ENCODE peak calls at places on chromosomes 6 and 20, in five cellular contexts. One of them, this sample, is unnamed.

GRCh38 chr6:169092375-169092774 is 161.3 kb downstream of the THBS2 start:
- DNase-seq in stimulated activated CD4-positive, alpha-beta T cell treated with anti-CD3 and anti-CD28 coated beads, TNF-alpha, amount 100 ng/mL, for 48 hours: no peak
- DNase-seq in heart right ventricle: no peak
- DNase-seq in activated naive CD8-positive, alpha-beta T cell treated with anti-CD3 and anti-CD28 coated beads, Interleukin-2, amount 50 U/mL, for 24 hours: no peak
- DNase-seq in kidney glomerular epithelial cell: peak; percentile 69
- DNase-seq in this sample: no peak

GRCh38 chr6:98627129-98627775 is 207.1 kb upstream of the POU3F2 start:
- DNase-seq in activated naive CD8-positive, alpha-beta T cell treated with anti-CD3 and anti-CD28 coated beads, Interleukin-2, amount 50 U/mL, for 24 hours: no peak
- DNase-seq in stimulated activated CD4-positive, alpha-beta T cell treated with anti-CD3 and anti-CD28 coated beads, TNF-alpha, amount 100 ng/mL, for 48 hours: no peak
- DNase-seq in kidney glomerular epithelial cell: no peak
- DNase-seq in heart right ventricle: no peak
- DNase-seq in this sample: no peak

GRCh38 chr6:43120938-43121913 is 45.1 kb downstream of the PTK7 start:
- DNase-seq in kidney glomerular epithelial cell: peak; percentile 90
- DNase-seq in heart right ventricle: peak; percentile 32
- DNase-seq in activated naive CD8-positive, alpha-beta T cell treated with anti-CD3 and anti-CD28 coated beads, Interleukin-2, amount 50 U/mL, for 24 hours: no peak
- DNase-seq in stimulated activated CD4-positive, alpha-beta T cell treated with anti-CD3 and anti-CD28 coated beads, TNF-alpha, amount 100 ng/mL, for 48 hours: no peak
- DNase-seq in this sample: no peak

GRCh38 chr6:141986457-141986856 is 146.3 kb upstream of the GJE1 start:
- DNase-seq in stimulated activated CD4-positive, alpha-beta T cell treated with anti-CD3 and anti-CD28 coated beads, TNF-alpha, amount 100 ng/mL, for 48 hours: no peak
- DNase-seq in activated naive CD8-positive, alpha-beta T cell treated with anti-CD3 and anti-CD28 coated beads, Interleukin-2, amount 50 U/mL, for 24 hours: no peak
- DNase-seq in kidney glomerular epithelial cell: no peak
- DNase-seq in heart right ventricle: no peak
- DNase-seq in this sample: no peak

GRCh38 chr6:52284131-52284459 is 447 bp downstream of the MCM3 start:
- DNase-seq in stimulated activated CD4-positive, alpha-beta T cell treated with anti-CD3 and anti-CD28 coated beads, TNF-alpha, amount 100 ng/mL, for 48 hours: peak; percentile 43
- DNase-seq in activated naive CD8-positive, alpha-beta T cell treated with anti-CD3 and anti-CD28 coated beads, Interleukin-2, amount 50 U/mL, for 24 hours: peak; percentile 70
- DNase-seq in kidney glomerular epithelial cell: no peak
- DNase-seq in heart right ventricle: peak; percentile 29
- DNase-seq in this sample: no peak

GRCh38 chr6:154951400-154952200 is 43.5 kb upstream of the TIAM2 start:
- DNase-seq in stimulated activated CD4-positive, alpha-beta T cell treated with anti-CD3 and anti-CD28 coated beads, TNF-alpha, amount 100 ng/mL, for 48 hours: no peak
- DNase-seq in activated naive CD8-positive, alpha-beta T cell treated with anti-CD3 and anti-CD28 coated beads, Interleukin-2, amount 50 U/mL, for 24 hours: peak; percentile 7
- DNase-seq in kidney glomerular epithelial cell: no peak
- DNase-seq in heart right ventricle: no peak
- DNase-seq in this sample: no peak

GRCh38 chr6:34723203-34723602 is 26.6 kb upstream of the ILRUN start:
- DNase-seq in activated naive CD8-positive, alpha-beta T cell treated with anti-CD3 and anti-CD28 coated beads, Interleukin-2, amount 50 U/mL, for 24 hours: no peak
- DNase-seq in stimulated activated CD4-positive, alpha-beta T cell treated with anti-CD3 and anti-CD28 coated beads, TNF-alpha, amount 100 ng/mL, for 48 hours: no peak
- DNase-seq in kidney glomerular epithelial cell: no peak
- DNase-seq in heart right ventricle: no peak
- DNase-seq in this sample: no peak

GRCh38 chr6:121533321-121533841 is 97.9 kb downstream of the GJA1 start:
- DNase-seq in heart right ventricle: no peak
- DNase-seq in stimulated activated CD4-positive, alpha-beta T cell treated with anti-CD3 and anti-CD28 coated beads, TNF-alpha, amount 100 ng/mL, for 48 hours: no peak
- DNase-seq in activated naive CD8-positive, alpha-beta T cell treated with anti-CD3 and anti-CD28 coated beads, Interleukin-2, amount 50 U/mL, for 24 hours: no peak
- DNase-seq in kidney glomerular epithelial cell: no peak
- DNase-seq in this sample: no peak

GRCh38 chr6:17240803-17241500 is 40.2 kb upstream of the RBM24 start:
- DNase-seq in activated naive CD8-positive, alpha-beta T cell treated with anti-CD3 and anti-CD28 coated beads, Interleukin-2, amount 50 U/mL, for 24 hours: no peak
- DNase-seq in kidney glomerular epithelial cell: no peak
- DNase-seq in heart right ventricle: no peak
- DNase-seq in stimulated activated CD4-positive, alpha-beta T cell treated with anti-CD3 and anti-CD28 coated beads, TNF-alpha, amount 100 ng/mL, for 48 hours: no peak
- DNase-seq in this sample: no peak

GRCh38 chr20:63058696-63059335 is 52.1 kb upstream of the BHLHE23 start:
- DNase-seq in kidney glomerular epithelial cell: no peak
- DNase-seq in activated naive CD8-positive, alpha-beta T cell treated with anti-CD3 and anti-CD28 coated beads, Interleukin-2, amount 50 U/mL, for 24 hours: no peak
- DNase-seq in heart right ventricle: no peak
- DNase-seq in stimulated activated CD4-positive, alpha-beta T cell treated with anti-CD3 and anti-CD28 coated beads, TNF-alpha, amount 100 ng/mL, for 48 hours: no peak
- DNase-seq in this sample: no peak

GRCh38 chr6:2914318-2914660 is 11.2 kb upstream of the SERPINB9 start:
- DNase-seq in heart right ventricle: no peak
- DNase-seq in stimulated activated CD4-positive, alpha-beta T cell treated with anti-CD3 and anti-CD28 coated beads, TNF-alpha, amount 100 ng/mL, for 48 hours: no peak
- DNase-seq in kidney glomerular epithelial cell: no peak
- DNase-seq in activated naive CD8-positive, alpha-beta T cell treated with anti-CD3 and anti-CD28 coated beads, Interleukin-2, amount 50 U/mL, for 24 hours: no peak
- DNase-seq in this sample: no peak

GRCh38 chr20:36549628-36549941 is 8.3 kb downstream of the MYL9 start:
- DNase-seq in activated naive CD8-positive, alpha-beta T cell treated with anti-CD3 and anti-CD28 coated beads, Interleukin-2, amount 50 U/mL, for 24 hours: no peak
- DNase-seq in stimulated activated CD4-positive, alpha-beta T cell treated with anti-CD3 and anti-CD28 coated beads, TNF-alpha, amount 100 ng/mL, for 48 hours: no peak
- DNase-seq in heart right ventricle: no peak
- DNase-seq in kidney glomerular epithelial cell: no peak
- DNase-seq in this sample: no peak

GRCh38 chr6:10658910-10659696 is 35.3 kb downstream of the C6orf52 start:
- DNase-seq in activated naive CD8-positive, alpha-beta T cell treated with anti-CD3 and anti-CD28 coated beads, Interleukin-2, amount 50 U/mL, for 24 hours: no peak
- DNase-seq in kidney glomerular epithelial cell: no peak
- DNase-seq in heart right ventricle: no peak
- DNase-seq in stimulated activated CD4-positive, alpha-beta T cell treated with anti-CD3 and anti-CD28 coated beads, TNF-alpha, amount 100 ng/mL, for 48 hours: no peak
- DNase-seq in this sample: no peak

GRCh38 chr6:113854531-113855499 is 2.3 kb upstream of the MARCKS start:
- DNase-seq in stimulated activated CD4-positive, alpha-beta T cell treated with anti-CD3 and anti-CD28 coated beads, TNF-alpha, amount 100 ng/mL, for 48 hours: no peak
- DNase-seq in activated naive CD8-positive, alpha-beta T cell treated with anti-CD3 and anti-CD28 coated beads, Interleukin-2, amount 50 U/mL, for 24 hours: peak; percentile 38
- DNase-seq in kidney glomerular epithelial cell: peak; percentile 38
- DNase-seq in heart right ventricle: peak; percentile 82
- DNase-seq in this sample: peak; percentile 53

GRCh38 chr6:16288163-16288562 is 49.8 kb downstream of the GMPR start:
- DNase-seq in activated naive CD8-positive, alpha-beta T cell treated with anti-CD3 and anti-CD28 coated beads, Interleukin-2, amount 50 U/mL, for 24 hours: no peak
- DNase-seq in kidney glomerular epithelial cell: no peak
- DNase-seq in stimulated activated CD4-positive, alpha-beta T cell treated with anti-CD3 and anti-CD28 coated beads, TNF-alpha, amount 100 ng/mL, for 48 hours: no peak
- DNase-seq in heart right ventricle: no peak
- DNase-seq in this sample: no peak

GRCh38 chr6:139030539-139030938 is 2.0 kb downstream of the ABRACL start:
- DNase-seq in heart right ventricle: no peak
- DNase-seq in stimulated activated CD4-positive, alpha-beta T cell treated with anti-CD3 and anti-CD28 coated beads, TNF-alpha, amount 100 ng/mL, for 48 hours: no peak
- DNase-seq in kidney glomerular epithelial cell: no peak
- DNase-seq in activated naive CD8-positive, alpha-beta T cell treated with anti-CD3 and anti-CD28 coated beads, Interleukin-2, amount 50 U/mL, for 24 hours: peak; percentile 14
- DNase-seq in this sample: peak; percentile 32

GRCh38 chr6:44270526-44271405 is 516 bp downstream of the TMEM151B start:
- DNase-seq in stimulated activated CD4-positive, alpha-beta T cell treated with anti-CD3 and anti-CD28 coated beads, TNF-alpha, amount 100 ng/mL, for 48 hours: no peak
- DNase-seq in kidney glomerular epithelial cell: no peak
- DNase-seq in heart right ventricle: no peak
- DNase-seq in activated naive CD8-positive, alpha-beta T cell treated with anti-CD3 and anti-CD28 coated beads, Interleukin-2, amount 50 U/mL, for 24 hours: no peak
- DNase-seq in this sample: no peak

GRCh38 chr6:8027965-8028651 is 36.1 kb downstream of the BLOC1S5 start:
- DNase-seq in stimulated activated CD4-positive, alpha-beta T cell treated with anti-CD3 and anti-CD28 coated beads, TNF-alpha, amount 100 ng/mL, for 48 hours: no peak
- DNase-seq in heart right ventricle: peak; percentile 17
- DNase-seq in kidney glomerular epithelial cell: peak; percentile 39
- DNase-seq in activated naive CD8-positive, alpha-beta T cell treated with anti-CD3 and anti-CD28 coated beads, Interleukin-2, amount 50 U/mL, for 24 hours: no peak
- DNase-seq in this sample: no peak

GRCh38 chr6:20808984-20809383 is 274.7 kb downstream of the CDKAL1 start:
- DNase-seq in heart right ventricle: no peak
- DNase-seq in stimulated activated CD4-positive, alpha-beta T cell treated with anti-CD3 and anti-CD28 coated beads, TNF-alpha, amount 100 ng/mL, for 48 hours: no peak
- DNase-seq in kidney glomerular epithelial cell: no peak
- DNase-seq in activated naive CD8-positive, alpha-beta T cell treated with anti-CD3 and anti-CD28 coated beads, Interleukin-2, amount 50 U/mL, for 24 hours: no peak
- DNase-seq in this sample: no peak

GRCh38 chr20:44701889-44702288 is 13.3 kb upstream of the CCN5 start:
- DNase-seq in kidney glomerular epithelial cell: no peak
- DNase-seq in heart right ventricle: no peak
- DNase-seq in activated naive CD8-positive, alpha-beta T cell treated with anti-CD3 and anti-CD28 coated beads, Interleukin-2, amount 50 U/mL, for 24 hours: no peak
- DNase-seq in stimulated activated CD4-positive, alpha-beta T cell treated with anti-CD3 and anti-CD28 coated beads, TNF-alpha, amount 100 ng/mL, for 48 hours: no peak
- DNase-seq in this sample: no peak

This sample was measured in GM12892.